ENCODE peak calls at places on chromosomes 6 and 20, in eight cellular contexts. Z, H, X, B, R, Y, Q and D are unnamed samples.

GRCh38 chr20:37392441-37393195 is 46.7 kb downstream of the SRC start:
- DNase-seq in B (peak; percentile 42), Q (no peak), Y (peak; percentile 83), R (no peak), X (peak; percentile 55), Z (no peak), H (peak; percentile 44), D (peak; percentile 13)

GRCh38 chr6:130851026-130851425 is 23.8 kb downstream of the SMLR1 start:
- DNase-seq in Y (no peak), R (no peak), B (no peak), H (no peak), Z (no peak), X (no peak), Q (no peak), D (no peak)

GRCh38 chr20:3922983-3923339 is 33.8 kb downstream of the PANK2 start:
- DNase-seq in H (no peak), Y (no peak), Z (no peak), B (no peak), X (no peak), Q (no peak), R (no peak), D (no peak)

GRCh38 chr6:18595774-18596528 is 208.8 kb downstream of the RNF144B start:
- DNase-seq in Z (peak; percentile 50), X (peak; percentile 74), B (peak; percentile 52), H (peak; percentile 82), R (no peak), Q (no peak), Y (peak; percentile 55), D (peak; percentile 50)

GRCh38 chr6:159306134-159306537 is 136.9 kb downstream of the FNDC1 start:
- DNase-seq in Y (no peak), Q (no peak), Z (no peak), B (no peak), X (no peak), H (no peak), R (no peak), D (no peak)

GRCh38 chr6:168619560-168620314 is 178.8 kb downstream of the SMOC2 start:
- DNase-seq in H (no peak), Z (no peak), Q (peak; percentile 14), X (no peak), Y (no peak), R (no peak), B (no peak), D (peak; percentile 36)

GRCh38 chr6:109240370-109241084 is 141.7 kb downstream of the CD164 start:
- DNase-seq in Y (peak; percentile 19), H (no peak), R (no peak), X (peak; percentile 43), Z (no peak), Q (no peak), B (no peak), D (peak; percentile 54)

GRCh38 chr6:90131614-90132423 is 164.8 kb downstream of the BACH2 start:
- DNase-seq in X (peak; percentile 92), Y (no peak), Z (no peak), B (no peak), R (no peak), H (no peak), Q (no peak), D (peak; percentile 72)

GRCh38 chr6:98041921-98042320 is 758.9 kb upstream of the MMS22L start:
- DNase-seq in B (no peak), Q (no peak), H (peak; percentile 75), Z (no peak), X (no peak), Y (no peak), R (no peak), D (no peak)

GRCh38 chr6:30163090-30163917 is at the start of gene TRIM15:
- DNase-seq in Q (no peak), R (peak; percentile 38), X (peak; percentile 18), B (no peak), H (peak; percentile 43), Z (no peak), Y (no peak), D (no peak)

GRCh38 chr6:41278699-41279405 is 7.6 kb downstream of the TREM1 start:
- DNase-seq in Y (peak; percentile 72), B (peak; percentile 70), X (peak; percentile 54), Q (peak; percentile 27), Z (peak; percentile 60), R (peak; percentile 31), H (peak; percentile 91), D (peak; percentile 87)

GRCh38 chr20:50654899-50655298 is 36.4 kb downstream of the RIPOR3 start:
- DNase-seq in Y (no peak), Q (no peak), X (peak; percentile 65), B (no peak), H (peak; percentile 4), R (no peak), Z (no peak), D (no peak)

GRCh38 chr20:25160457-25160856 is 35.1 kb upstream of the ENTPD6 start:
- DNase-seq in Y (no peak), B (no peak), Z (no peak), X (no peak), H (peak; percentile 13), R (no peak), Q (no peak), D (no peak)

GRCh38 chr6:20182926-20183521 is 29.2 kb downstream of the MBOAT1 start:
- DNase-seq in Z (peak; percentile 12), Q (no peak), B (no peak), Y (no peak), R (no peak), X (peak; percentile 42), H (peak; percentile 51), D (no peak)

GRCh38 chr20:10034717-10035571 is at the start of gene ANKEF1:
- DNase-seq in Q (peak; percentile 43), Z (peak; percentile 92), H (peak; percentile 96), X (peak; percentile 18), Y (peak; percentile 92), R (peak; percentile 51), B (peak; percentile 87), D (peak; percentile 62)

GRCh38 chr6:1062786-1063545 is 248.9 kb upstream of the FOXQ1 start:
- DNase-seq in H (no peak), X (peak; percentile 9), Q (no peak), Z (no peak), R (no peak), Y (peak; percentile 72), B (no peak), D (no peak)

GRCh38 chr20:57772349-57772964 is 62.6 kb upstream of the PMEPA1 start:
- DNase-seq in X (peak; percentile 83), Q (no peak), Y (peak; percentile 65), R (no peak), Z (no peak), H (peak; percentile 40), B (peak; percentile 64), D (peak; percentile 48)

GRCh38 chr6:65745614-65746013 is 38.6 kb upstream of the EYS start:
- DNase-seq in X (no peak), H (no peak), Q (no peak), Y (no peak), Z (no peak), R (no peak), B (no peak), D (no peak)

GRCh38 chr6:3962897-3963296 is 113.7 kb downstream of the FAM50B start:
- DNase-seq in H (peak; percentile 95), Y (no peak), X (no peak), Q (no peak), Z (no peak), B (no peak), R (no peak), D (no peak)

GRCh38 chr6:154302111-154302752 is 54.4 kb downstream of the IPCEF1 start:
- DNase-seq in X (peak; percentile 65), R (no peak), Y (no peak), Z (no peak), H (no peak), Q (peak; percentile 8), B (no peak), D (peak; percentile 98)

GRCh38 chr20:3174442-3175263 is 1.3 kb upstream of the LZTS3 start:
- DNase-seq in R (no peak), H (peak; percentile 66), B (no peak), Z (no peak), Q (no peak), X (peak; percentile 26), Y (no peak), D (no peak)

GRCh38 chr6:4957521-4958231 is 46.2 kb downstream of the RPP40 start:
- DNase-seq in Y (peak; percentile 66), B (no peak), Q (no peak), Z (no peak), X (peak; percentile 44), R (no peak), H (peak; percentile 14), D (no peak)

GRCh38 chr6:147508871-147509608 is 550 bp downstream of the SAMD5 start:
- DNase-seq in R (no peak), H (peak; percentile 58), X (no peak), Q (no peak), Y (peak; percentile 72), Z (no peak), B (no peak), D (no peak)

GRCh38 chr20:23782366-23782983 is 31.7 kb upstream of the CST1 start:
- DNase-seq in B (no peak), Q (no peak), Y (peak; percentile 48), H (peak; percentile 31), R (no peak), X (peak; percentile 49), Z (no peak), D (peak; percentile 11)

GRCh38 chr6:2168480-2168879 is 76.9 kb downstream of the GMDS start:
- DNase-seq in H (no peak), X (peak; percentile 34), R (no peak), B (no peak), Q (no peak), Z (no peak), Y (no peak), D (no peak)

GRCh38 chr20:19659468-19659867 is 98.6 kb upstream of the RIN2 start:
- DNase-seq in R (no peak), X (peak; percentile 15), Q (no peak), B (no peak), Z (no peak), H (no peak), Y (no peak), D (no peak)

GRCh38 chr20:46990017-46990810 is 95.6 kb downstream of the EYA2 start:
- DNase-seq in X (peak; percentile 35), Y (no peak), Z (no peak), Q (no peak), R (no peak), H (no peak), B (no peak), D (peak; percentile 80)

GRCh38 chr20:61515922-61516321 is 263.9 kb downstream of the CDH4 start:
- DNase-seq in X (no peak), R (no peak), Q (no peak), Z (no peak), Y (peak; percentile 65), H (no peak), B (no peak), D (no peak)

GRCh38 chr6:39452306-39452705 is 129.8 kb upstream of the KCNK16 start:
- DNase-seq in H (peak; percentile 7), B (no peak), Z (no peak), X (peak; percentile 82), Y (no peak), Q (no peak), R (no peak), D (peak; percentile 1)

GRCh38 chr6:44898296-44898930 is 429.7 kb upstream of the RUNX2 start:
- DNase-seq in X (peak; percentile 52), Q (no peak), R (no peak), B (no peak), H (peak; percentile 15), Z (no peak), Y (no peak), D (no peak)

GRCh38 chr6:41917528-41917927 is 3.4 kb downstream of the MED20 start:
- DNase-seq in Q (no peak), X (peak; percentile 95), R (no peak), Y (no peak), H (no peak), Z (no peak), B (no peak), D (no peak)

GRCh38 chr20:43916875-43917371 is 2.3 kb downstream of the TOX2 start:
- DNase-seq in B (no peak), H (no peak), R (no peak), Q (no peak), Y (no peak), X (peak; percentile 37), Z (no peak), D (no peak)

GRCh38 chr6:73377225-73377624 is 7.5 kb upstream of the OOEP start:
- DNase-seq in Y (no peak), X (no peak), Q (no peak), R (no peak), B (no peak), H (no peak), Z (no peak), D (no peak)

GRCh38 chr6:63458480-63459115 is 113.7 kb upstream of the LOC128125822 start:
- DNase-seq in H (no peak), Y (no peak), B (no peak), X (no peak), Z (no peak), Q (no peak), R (no peak), D (no peak)